ENCODE peak calls at places on chromosomes 12 and 14, in seven cellular contexts. One of them, this sample, is unnamed.

GRCh38 chr12:49892084-49892731 is 11.5 kb downstream of the FAIM2 start:
- DNase-seq in neural progenitor cell: no peak
- DNase-seq in hepatocyte: no peak
- DNase-seq in PC-3: no peak
- DNase-seq in SK-N-SH: peak
- DNase-seq in HCT116: no peak
- DNase-seq in GM23248: no peak
- DNase-seq in this sample: no peak

GRCh38 chr14:77347746-77348145 is 26.9 kb downstream of the GSTZ1 start:
- DNase-seq in hepatocyte: no peak
- DNase-seq in PC-3: no peak
- DNase-seq in HCT116: no peak
- DNase-seq in GM23248: no peak
- DNase-seq in SK-N-SH: no peak
- DNase-seq in neural progenitor cell: no peak
- DNase-seq in this sample: no peak

GRCh38 chr12:24551368-24551767 is 397.5 kb downstream of the BCAT1 start:
- DNase-seq in hepatocyte: no peak
- DNase-seq in neural progenitor cell: no peak
- DNase-seq in SK-N-SH: no peak
- DNase-seq in GM23248: no peak
- DNase-seq in PC-3: no peak
- DNase-seq in HCT116: no peak
- DNase-seq in this sample: no peak

GRCh38 chr12:26338574-26339572 is 143.5 kb downstream of the SSPN start:
- DNase-seq in hepatocyte: no peak
- DNase-seq in HCT116: peak
- DNase-seq in SK-N-SH: no peak
- DNase-seq in neural progenitor cell: no peak
- DNase-seq in PC-3: peak
- DNase-seq in GM23248: peak
- DNase-seq in this sample: no peak

GRCh38 chr14:54784657-54785056 is 118.0 kb downstream of the GCH1 start:
- DNase-seq in GM23248: no peak
- DNase-seq in hepatocyte: no peak
- DNase-seq in neural progenitor cell: no peak
- DNase-seq in HCT116: no peak
- DNase-seq in PC-3: no peak
- DNase-seq in SK-N-SH: peak
- DNase-seq in this sample: no peak

GRCh38 chr12:26523708-26524150 is 309.3 kb downstream of the ITPR2 start:
- DNase-seq in PC-3: no peak
- DNase-seq in GM23248: peak
- DNase-seq in neural progenitor cell: no peak
- DNase-seq in SK-N-SH: peak
- DNase-seq in HCT116: no peak
- DNase-seq in hepatocyte: peak
- DNase-seq in this sample: no peak

GRCh38 chr14:65243766-65244442 is 141.6 kb upstream of the MAX start:
- DNase-seq in hepatocyte: peak
- DNase-seq in SK-N-SH: no peak
- DNase-seq in PC-3: peak
- DNase-seq in neural progenitor cell: no peak
- DNase-seq in HCT116: no peak
- DNase-seq in GM23248: peak
- DNase-seq in this sample: peak

GRCh38 chr12:66314278-66314677 is 12.0 kb downstream of the HELB start:
- DNase-seq in SK-N-SH: no peak
- DNase-seq in PC-3: no peak
- DNase-seq in neural progenitor cell: no peak
- DNase-seq in GM23248: no peak
- DNase-seq in hepatocyte: no peak
- DNase-seq in HCT116: no peak
- DNase-seq in this sample: no peak

GRCh38 chr14:80213602-80214001 is 2.3 kb upstream of the DIO2 start:
- DNase-seq in hepatocyte: peak
- DNase-seq in SK-N-SH: peak
- DNase-seq in HCT116: peak
- DNase-seq in GM23248: peak
- DNase-seq in PC-3: peak
- DNase-seq in neural progenitor cell: peak
- DNase-seq in this sample: peak

GRCh38 chr12:28222081-28222700 is 31.9 kb downstream of the CCDC91 start:
- DNase-seq in SK-N-SH: no peak
- DNase-seq in neural progenitor cell: no peak
- DNase-seq in hepatocyte: no peak
- DNase-seq in PC-3: no peak
- DNase-seq in GM23248: no peak
- DNase-seq in HCT116: no peak
- DNase-seq in this sample: no peak

GRCh38 chr14:24311837-24312615 is 724 bp downstream of the LTB4R start:
- DNase-seq in neural progenitor cell: no peak
- DNase-seq in HCT116: no peak
- DNase-seq in SK-N-SH: no peak
- DNase-seq in GM23248: peak
- DNase-seq in PC-3: no peak
- DNase-seq in hepatocyte: no peak
- DNase-seq in this sample: no peak

GRCh38 chr14:91946313-91947195 is 940 bp downstream of the FBLN5 start:
- DNase-seq in neural progenitor cell: no peak
- DNase-seq in SK-N-SH: no peak
- DNase-seq in hepatocyte: no peak
- DNase-seq in HCT116: no peak
- DNase-seq in GM23248: peak
- DNase-seq in PC-3: no peak
- DNase-seq in this sample: no peak

GRCh38 chr14:40987481-40987880 is 619.2 kb upstream of the LRFN5 start:
- DNase-seq in GM23248: no peak
- DNase-seq in HCT116: no peak
- DNase-seq in PC-3: peak
- DNase-seq in SK-N-SH: no peak
- DNase-seq in neural progenitor cell: no peak
- DNase-seq in hepatocyte: no peak
- DNase-seq in this sample: no peak

GRCh38 chr12:81386101-81386500 is 308.2 kb downstream of the ACSS3 start:
- DNase-seq in hepatocyte: no peak
- DNase-seq in PC-3: no peak
- DNase-seq in HCT116: no peak
- DNase-seq in GM23248: no peak
- DNase-seq in neural progenitor cell: no peak
- DNase-seq in SK-N-SH: no peak
- DNase-seq in this sample: no peak

GRCh38 chr12:96193725-96194571 is at the start of gene ELK3:
- DNase-seq in PC-3: peak
- DNase-seq in GM23248: peak
- DNase-seq in neural progenitor cell: peak
- DNase-seq in SK-N-SH: peak
- DNase-seq in HCT116: no peak
- DNase-seq in hepatocyte: peak
- DNase-seq in this sample: peak

GRCh38 chr14:103542545-103543088 is 13.6 kb downstream of the TRMT61A start:
- DNase-seq in PC-3: no peak
- DNase-seq in SK-N-SH: peak
- DNase-seq in GM23248: peak
- DNase-seq in HCT116: no peak
- DNase-seq in neural progenitor cell: peak
- DNase-seq in hepatocyte: peak
- DNase-seq in this sample: no peak

GRCh38 chr12:109844983-109845841 is 12.0 kb upstream of the TRPV4 start:
- DNase-seq in SK-N-SH: peak
- DNase-seq in hepatocyte: peak
- DNase-seq in neural progenitor cell: peak
- DNase-seq in GM23248: peak
- DNase-seq in HCT116: peak
- DNase-seq in PC-3: peak
- DNase-seq in this sample: peak

GRCh38 chr14:45426685-45427282 is 173.8 kb upstream of the MIS18BP1 start:
- DNase-seq in SK-N-SH: peak
- DNase-seq in PC-3: peak
- DNase-seq in hepatocyte: peak
- DNase-seq in HCT116: peak
- DNase-seq in GM23248: peak
- DNase-seq in neural progenitor cell: peak
- DNase-seq in this sample: peak

GRCh38 chr12:31323466-31324115 is 2.4 kb downstream of the SINHCAF start:
- DNase-seq in SK-N-SH: no peak
- DNase-seq in HCT116: no peak
- DNase-seq in hepatocyte: no peak
- DNase-seq in PC-3: no peak
- DNase-seq in neural progenitor cell: no peak
- DNase-seq in GM23248: peak
- DNase-seq in this sample: peak
- TF ChIP-seq EZH2phosphoT487 in SK-N-SH: no peak
- TF ChIP-seq EZH2phosphoT487 in HCT116: no peak
- TF ChIP-seq EZH2phosphoT487 in hepatocyte: no peak
- TF ChIP-seq EZH2phosphoT487 in PC-3: no peak
- TF ChIP-seq EZH2phosphoT487 in neural progenitor cell: no peak
- TF ChIP-seq EZH2phosphoT487 in GM23248: no peak
- TF ChIP-seq EZH2phosphoT487 in this sample: no peak

GRCh38 chr14:22824711-22825359 is 4.9 kb upstream of the MRPL52 start:
- DNase-seq in GM23248: peak
- DNase-seq in PC-3: peak
- DNase-seq in SK-N-SH: no peak
- DNase-seq in hepatocyte: peak
- DNase-seq in HCT116: peak
- DNase-seq in neural progenitor cell: no peak
- DNase-seq in this sample: peak
- H2AFZ ChIP-seq in GM23248: peak
- H2AFZ ChIP-seq in PC-3: peak
- H2AFZ ChIP-seq in SK-N-SH: peak
- H2AFZ ChIP-seq in hepatocyte: no peak
- H2AFZ ChIP-seq in HCT116: peak
- H2AFZ ChIP-seq in neural progenitor cell: peak
- H2AFZ ChIP-seq in this sample: peak

GRCh38 chr12:88056571-88056970 is 27.4 kb upstream of the C12orf50 start:
- DNase-seq in hepatocyte: no peak
- DNase-seq in SK-N-SH: no peak
- DNase-seq in HCT116: no peak
- DNase-seq in GM23248: no peak
- DNase-seq in PC-3: peak
- DNase-seq in neural progenitor cell: no peak
- DNase-seq in this sample: no peak

GRCh38 chr12:88057994-88058718 is 29.0 kb upstream of the C12orf50 start:
- DNase-seq in PC-3: no peak
- DNase-seq in neural progenitor cell: no peak
- DNase-seq in hepatocyte: no peak
- DNase-seq in GM23248: peak
- DNase-seq in SK-N-SH: no peak
- DNase-seq in HCT116: no peak
- DNase-seq in this sample: no peak

GRCh38 chr12:88052686-88053085 is 23.5 kb upstream of the C12orf50 start:
- DNase-seq in hepatocyte: peak
- DNase-seq in HCT116: peak
- DNase-seq in neural progenitor cell: peak
- DNase-seq in GM23248: peak
- DNase-seq in SK-N-SH: peak
- DNase-seq in PC-3: peak
- DNase-seq in this sample: peak
- TF ChIP-seq EZH2phosphoT487 in hepatocyte: no peak
- TF ChIP-seq EZH2phosphoT487 in HCT116: no peak
- TF ChIP-seq EZH2phosphoT487 in neural progenitor cell: no peak
- TF ChIP-seq EZH2phosphoT487 in GM23248: no peak
- TF ChIP-seq EZH2phosphoT487 in SK-N-SH: no peak
- TF ChIP-seq EZH2phosphoT487 in PC-3: no peak
- TF ChIP-seq EZH2phosphoT487 in this sample: no peak

DNA sequence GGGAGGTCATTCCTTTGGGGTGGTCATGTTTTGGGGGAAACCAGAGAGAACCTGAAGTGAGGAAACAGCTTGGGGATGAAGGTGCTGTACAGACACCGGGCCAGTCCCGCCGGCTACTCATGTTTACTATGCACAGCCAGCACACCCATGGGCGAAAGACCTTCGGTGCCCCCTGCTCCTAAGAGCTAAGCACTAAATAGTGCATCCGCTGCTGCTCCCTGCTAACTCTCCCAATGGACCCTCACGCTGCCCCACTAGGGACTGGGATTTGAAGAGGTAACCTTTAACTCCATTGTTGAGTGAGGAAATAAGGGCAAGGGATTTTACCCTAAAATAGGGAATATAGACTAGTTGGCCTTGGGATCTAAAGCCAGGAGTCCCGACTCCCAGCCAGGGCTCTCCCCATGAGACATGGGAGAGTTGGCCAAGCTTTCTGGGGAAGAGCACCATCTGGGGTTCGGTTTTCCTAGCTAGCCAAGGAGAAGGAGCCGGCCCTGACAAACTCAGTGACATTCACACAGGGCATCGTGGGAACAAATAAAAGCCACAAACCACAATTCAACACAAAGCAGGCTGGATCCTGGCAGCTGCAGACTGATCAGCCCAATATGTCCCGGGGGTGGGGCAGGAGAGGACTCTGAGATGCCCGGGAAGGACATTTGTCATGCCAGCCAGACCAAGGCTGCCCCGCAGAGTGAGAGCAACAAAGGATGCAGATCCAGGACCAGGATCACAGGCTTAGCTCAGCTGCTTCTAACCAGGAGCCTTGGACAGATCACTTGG is 91.7 kb downstream of the SINHCAF start:
- DNase-seq in GM23248: no peak
- DNase-seq in neural progenitor cell: no peak
- DNase-seq in hepatocyte: no peak
- DNase-seq in HCT116: no peak
- DNase-seq in PC-3: no peak
- DNase-seq in SK-N-SH: no peak
- DNase-seq in this sample: no peak
- H2AFZ ChIP-seq in GM23248: no peak
- H2AFZ ChIP-seq in neural progenitor cell: peak
- H2AFZ ChIP-seq in hepatocyte: no peak
- H2AFZ ChIP-seq in HCT116: peak
- H2AFZ ChIP-seq in PC-3: no peak
- H2AFZ ChIP-seq in SK-N-SH: no peak
- H2AFZ ChIP-seq in this sample: no peak